ENCODE peak calls at places on chromosomes 12 and 14, in five cellular contexts. One of them, this sample, is unnamed.

GRCh38 chr12:49808686-49809368 is 19.4 kb downstream of the NCKAP5L start:
- DNase-seq in GM12878: no peak
- DNase-seq in SK-N-SH: no peak
- DNase-seq in K562: no peak
- DNase-seq in HepG2: no peak
- DNase-seq in this sample: no peak

GRCh38 chr12:112978163-112979081 is at the start of gene OAS2:
- DNase-seq in HepG2: peak
- DNase-seq in K562: no peak
- DNase-seq in SK-N-SH: no peak
- DNase-seq in GM12878: peak
- DNase-seq in this sample: no peak

GRCh38 chr14:69887740-69888657 is 8.8 kb downstream of the SMOC1 start:
- DNase-seq in GM12878: no peak
- DNase-seq in HepG2: peak
- DNase-seq in K562: no peak
- DNase-seq in SK-N-SH: no peak
- DNase-seq in this sample: no peak

GRCh38 chr12:21659383-21659782 is 1.7 kb upstream of the LDHB start:
- DNase-seq in HepG2: no peak
- DNase-seq in GM12878: no peak
- DNase-seq in SK-N-SH: no peak
- DNase-seq in K562: peak
- DNase-seq in this sample: no peak

GRCh38 chr12:19236656-19237055 is 107.1 kb downstream of the PLEKHA5 start:
- DNase-seq in SK-N-SH: no peak
- DNase-seq in K562: no peak
- DNase-seq in GM12878: no peak
- DNase-seq in HepG2: no peak
- DNase-seq in this sample: no peak

GRCh38 chr12:131123817-131124216 is 170.1 kb downstream of the ADGRD1 start:
- DNase-seq in HepG2: no peak
- DNase-seq in SK-N-SH: no peak
- DNase-seq in GM12878: no peak
- DNase-seq in K562: no peak
- DNase-seq in this sample: no peak

GRCh38 chr12:6916426-6917200 is 2.2 kb downstream of the ENO2 start:
- DNase-seq in HepG2: no peak
- DNase-seq in SK-N-SH: no peak
- DNase-seq in K562: no peak
- DNase-seq in GM12878: no peak
- DNase-seq in this sample: no peak

GRCh38 chr12:76226397-76226796 is 121.8 kb downstream of the BBS10 start:
- DNase-seq in GM12878: no peak
- DNase-seq in HepG2: no peak
- DNase-seq in K562: no peak
- DNase-seq in SK-N-SH: no peak
- DNase-seq in this sample: no peak

GRCh38 chr14:58749066-58749669 is 111.4 kb downstream of the DACT1 start:
- DNase-seq in GM12878: peak
- DNase-seq in SK-N-SH: no peak
- DNase-seq in HepG2: peak
- DNase-seq in K562: peak
- DNase-seq in this sample: peak

GRCh38 chr12:124758266-124759200 is 105.1 kb downstream of the SCARB1 start:
- DNase-seq in SK-N-SH: peak
- DNase-seq in GM12878: no peak
- DNase-seq in K562: no peak
- DNase-seq in HepG2: no peak
- DNase-seq in this sample: no peak

GRCh38 chr14:37171678-37172023 is 755 bp downstream of the SLC25A21 start:
- DNase-seq in K562: no peak
- DNase-seq in GM12878: no peak
- DNase-seq in HepG2: no peak
- DNase-seq in SK-N-SH: no peak
- DNase-seq in this sample: no peak

GRCh38 chr12:122947352-122947792 is 18.9 kb downstream of the ABCB9 start:
- DNase-seq in K562: no peak
- DNase-seq in HepG2: no peak
- DNase-seq in GM12878: no peak
- DNase-seq in SK-N-SH: no peak
- DNase-seq in this sample: peak

GRCh38 chr14:53902307-53902706 is 54.3 kb downstream of the BMP4 start:
- DNase-seq in GM12878: no peak
- DNase-seq in SK-N-SH: no peak
- DNase-seq in K562: no peak
- DNase-seq in HepG2: no peak
- DNase-seq in this sample: no peak

GRCh38 chr14:73234586-73235394 is 2.5 kb upstream of the PAPLN start:
- DNase-seq in K562: no peak
- DNase-seq in HepG2: no peak
- DNase-seq in GM12878: no peak
- DNase-seq in SK-N-SH: no peak
- DNase-seq in this sample: no peak

GRCh38 chr14:84622357-84622756 is 907.6 kb upstream of the FLRT2 start:
- DNase-seq in HepG2: no peak
- DNase-seq in GM12878: no peak
- DNase-seq in K562: no peak
- DNase-seq in SK-N-SH: no peak
- DNase-seq in this sample: no peak

DNA sequence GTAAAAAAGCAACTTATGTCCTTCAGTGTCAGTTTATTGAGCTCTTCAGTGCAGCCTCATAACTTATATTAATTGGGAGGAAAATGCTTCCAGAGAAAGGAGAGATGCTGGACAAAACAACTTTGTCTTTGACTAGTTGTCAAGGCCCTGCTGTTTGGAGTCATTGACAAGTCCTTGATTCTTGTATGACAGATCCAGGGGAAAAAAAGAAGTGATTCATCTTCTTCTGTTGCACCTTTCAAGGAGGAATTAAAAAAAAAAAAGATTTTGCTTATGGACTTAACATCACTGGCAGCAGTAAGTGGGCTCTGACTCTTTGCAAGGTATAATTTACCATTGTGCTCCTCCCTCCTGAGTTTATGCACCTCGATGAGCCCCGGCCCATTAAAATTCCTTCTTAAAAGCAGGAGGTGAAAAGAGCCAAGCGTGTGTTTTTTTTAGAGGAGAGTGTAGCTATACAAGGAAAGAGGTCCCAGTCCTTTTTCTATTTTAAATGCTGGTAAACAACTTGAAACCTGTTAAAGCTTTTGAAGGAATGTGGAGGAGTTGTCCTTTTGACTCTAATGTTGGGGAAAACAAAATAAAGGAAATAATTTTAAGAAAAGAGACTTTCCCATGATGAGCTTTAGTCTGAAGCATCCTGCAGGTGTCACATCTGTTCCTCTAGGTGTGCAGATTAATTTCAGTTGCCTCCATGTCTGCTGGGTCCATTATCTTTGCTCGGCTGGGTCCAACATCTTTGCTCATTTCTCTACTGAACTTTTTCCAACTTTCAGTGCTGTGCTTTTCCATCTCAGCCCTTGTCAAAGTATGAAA is 431.6 kb downstream of the RAD51B start:
- DNase-seq in SK-N-SH: no peak
- DNase-seq in HepG2: no peak
- DNase-seq in K562: no peak
- DNase-seq in GM12878: no peak
- DNase-seq in this sample: no peak
- H3K27ac ChIP-seq in SK-N-SH: peak
- H3K27ac ChIP-seq in HepG2: no peak
- H3K27ac ChIP-seq in K562: no peak
- H3K27ac ChIP-seq in GM12878: peak
- H3K27ac ChIP-seq in this sample: no peak

DNA sequence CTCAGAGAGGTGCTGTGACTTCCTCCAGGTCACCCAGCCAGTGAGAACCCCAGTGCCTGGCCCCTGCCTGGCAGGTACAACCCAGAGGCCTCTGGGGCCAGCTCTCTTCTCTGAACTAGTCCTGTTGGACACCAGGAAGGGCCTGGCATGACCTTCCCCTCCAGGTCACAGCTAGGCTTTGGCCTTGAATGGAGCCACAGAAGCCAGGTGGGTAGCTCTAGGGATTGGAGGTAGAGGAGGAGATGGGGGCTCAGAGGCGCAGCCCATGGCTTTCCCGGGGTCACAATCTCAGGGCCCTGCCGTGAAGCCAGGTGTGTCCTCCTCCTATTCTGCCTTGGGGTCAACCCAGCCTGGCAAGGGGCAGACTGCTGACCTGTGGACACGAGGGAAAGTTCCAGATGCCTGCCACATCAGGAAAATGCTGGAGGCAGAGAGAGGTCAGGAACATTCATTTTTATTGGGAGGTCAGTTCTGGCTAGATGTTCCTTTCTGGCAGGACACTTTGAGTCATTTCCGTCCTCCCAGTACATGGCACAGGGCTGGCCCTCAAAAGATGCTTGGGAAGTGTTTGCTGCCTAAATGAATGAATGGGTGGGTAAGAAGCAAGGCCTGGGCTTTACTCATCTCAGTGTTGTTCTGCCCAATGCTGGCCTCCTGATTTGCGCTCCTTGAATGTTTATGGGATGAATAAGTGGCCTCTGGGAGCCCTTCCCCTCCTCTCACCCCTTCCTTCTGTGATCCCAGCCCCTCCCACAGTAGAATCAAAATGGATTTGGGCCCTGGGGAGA is 25.4 kb downstream of the FAM222A start:
- DNase-seq in SK-N-SH: peak
- DNase-seq in HepG2: no peak
- DNase-seq in K562: no peak
- DNase-seq in GM12878: no peak
- DNase-seq in this sample: no peak
- TF ChIP-seq GABPA in SK-N-SH: no peak
- TF ChIP-seq GABPA in HepG2: no peak
- TF ChIP-seq GABPA in K562: no peak
- TF ChIP-seq GABPA in GM12878: no peak
- TF ChIP-seq GABPA in this sample: no peak

DNA sequence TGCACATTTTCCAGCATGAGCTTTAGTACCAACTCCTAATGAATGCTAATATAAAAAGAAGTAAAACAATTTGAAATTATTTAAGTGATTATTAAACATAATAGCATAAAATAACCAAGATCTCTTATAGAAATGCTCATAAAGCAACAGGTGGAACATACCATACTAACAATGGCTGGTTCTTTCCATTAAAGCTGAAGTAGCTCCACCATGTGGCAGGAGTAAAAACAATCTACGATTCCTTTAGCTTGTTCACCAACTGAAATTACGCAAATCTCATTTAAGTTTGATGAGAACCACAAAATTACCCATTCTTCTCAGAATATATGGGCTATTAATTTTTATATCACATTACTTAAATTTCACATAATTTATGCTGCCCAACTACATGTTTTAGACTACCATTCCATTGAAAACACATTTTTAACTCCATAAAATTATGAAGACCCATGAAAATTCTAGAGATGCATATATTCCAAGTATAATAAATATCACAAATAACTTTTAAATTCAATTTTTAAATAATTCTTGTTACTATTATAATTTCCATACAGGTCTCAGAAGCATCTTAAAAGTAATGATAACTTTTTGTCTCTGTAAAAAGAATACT is 213.6 kb downstream of the DAD1 start:
- DNase-seq in SK-N-SH: peak
- DNase-seq in HepG2: peak
- DNase-seq in GM12878: no peak
- DNase-seq in K562: peak
- DNase-seq in this sample: peak
- TF ChIP-seq REST in SK-N-SH: no peak
- TF ChIP-seq REST in HepG2: no peak
- TF ChIP-seq REST in GM12878: no peak
- TF ChIP-seq REST in K562: no peak
- TF ChIP-seq REST in this sample: no peak

GRCh38 chr12:80702889-80703605 is 4.4 kb upstream of the MYF6 start:
- DNase-seq in SK-N-SH: no peak
- DNase-seq in GM12878: peak
- DNase-seq in HepG2: peak
- DNase-seq in K562: no peak
- DNase-seq in this sample: no peak
- H3K27ac ChIP-seq in SK-N-SH: no peak
- H3K27ac ChIP-seq in GM12878: no peak
- H3K27ac ChIP-seq in HepG2: no peak
- H3K27ac ChIP-seq in K562: no peak
- H3K27ac ChIP-seq in this sample: no peak

DNA sequence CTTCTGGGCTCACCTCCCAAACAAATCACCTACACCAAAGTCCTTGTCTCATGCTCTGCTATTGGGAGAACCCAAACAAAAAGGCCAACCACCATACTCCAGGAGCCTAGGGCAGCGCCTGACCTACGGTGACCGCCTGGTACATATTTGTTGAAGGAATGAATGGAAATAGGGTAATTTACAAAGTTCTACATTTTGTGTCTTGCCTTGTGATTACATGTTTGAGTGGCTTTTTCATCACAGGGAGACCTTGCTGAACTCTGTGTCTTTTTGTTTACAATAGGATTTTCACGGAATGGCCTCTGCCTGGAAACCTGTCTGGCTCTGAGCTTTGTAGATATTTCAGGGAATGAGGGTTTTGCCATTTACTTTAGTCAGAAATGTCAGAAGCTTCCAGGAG is 11.3 kb upstream of the PRIMA1 start:
- DNase-seq in K562: no peak
- DNase-seq in SK-N-SH: no peak
- DNase-seq in HepG2: peak
- DNase-seq in GM12878: no peak
- DNase-seq in this sample: no peak
- TF ChIP-seq GABPA in K562: no peak
- TF ChIP-seq GABPA in SK-N-SH: no peak
- TF ChIP-seq GABPA in HepG2: no peak
- TF ChIP-seq GABPA in GM12878: no peak
- TF ChIP-seq GABPA in this sample: no peak

DNA sequence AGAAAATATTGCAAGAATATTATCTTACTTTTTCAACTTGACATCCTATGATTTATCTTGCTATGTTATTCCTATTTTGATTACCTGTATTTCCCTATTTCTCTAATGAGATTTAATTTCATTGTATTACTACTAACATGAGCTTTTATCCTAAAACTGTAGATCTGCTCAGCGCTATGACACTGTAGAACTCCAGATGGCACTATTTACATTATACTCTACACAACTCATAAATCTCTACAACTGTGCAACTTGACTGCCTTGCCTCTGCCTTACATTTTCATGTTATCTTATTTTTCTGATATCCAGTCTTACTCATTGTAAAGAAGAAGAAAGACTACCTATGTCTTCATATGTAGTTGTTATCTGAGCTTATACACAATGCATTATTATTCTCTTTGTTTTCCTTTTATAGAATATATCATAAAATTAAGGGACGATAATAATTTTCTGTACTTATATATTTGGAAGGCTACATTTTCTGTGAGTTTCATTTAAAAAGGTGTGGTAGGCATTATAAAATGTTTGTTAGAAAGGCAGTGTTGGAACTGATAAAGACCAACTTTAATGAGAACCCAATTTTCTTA is 24.1 kb downstream of the NUP37 start:
- DNase-seq in SK-N-SH: peak
- DNase-seq in HepG2: peak
- DNase-seq in GM12878: peak
- DNase-seq in K562: no peak
- DNase-seq in this sample: no peak
- TF ChIP-seq REST in SK-N-SH: no peak
- TF ChIP-seq REST in HepG2: no peak
- TF ChIP-seq REST in GM12878: no peak
- TF ChIP-seq REST in K562: no peak
- TF ChIP-seq REST in this sample: no peak

GRCh38 chr12:57049047-57049446 is 882 bp downstream of the MYO1A start:
- DNase-seq in SK-N-SH: no peak
- DNase-seq in GM12878: no peak
- DNase-seq in HepG2: peak
- DNase-seq in K562: no peak
- DNase-seq in this sample: peak
- H3K27ac ChIP-seq in SK-N-SH: no peak
- H3K27ac ChIP-seq in GM12878: no peak
- H3K27ac ChIP-seq in HepG2: no peak
- H3K27ac ChIP-seq in K562: no peak
- H3K27ac ChIP-seq in this sample: peak